ENCODE peak calls at places on chromosomes 16 and 17, in ten cellular contexts. I is A549, H is uterus, R is HepG2, D is prostate gland, Z is IMR-90, E is transverse colon, M is heart left ventricle, G is adrenal gland, V is ovary. O is an unnamed sample.

GRCh38 chr16:47058295-47059086 is 85.0 kb upstream of the DNAJA2 start:
- DNase-seq in I (no peak), H (no peak), R (peak; percentile 94), D (peak; percentile 12), Z (no peak), E (peak; percentile 81), M (no peak), G (peak; percentile 37), V (no peak), O (no peak)

GRCh38 chr17:31155208-31155810 is 60.5 kb downstream of the NF1 start:
- DNase-seq in I (no peak), H (no peak), R (no peak), D (no peak), Z (peak; percentile 27), E (no peak), M (no peak), G (no peak), V (no peak), O (no peak)

GRCh38 chr17:56034120-56034757 is 119.0 kb upstream of the ANKFN1 start:
- DNase-seq in I (no peak), H (no peak), R (no peak), D (no peak), Z (no peak), E (no peak), M (no peak), G (no peak), V (no peak), O (no peak)

GRCh38 chr17:39702901-39703893 is 3.3 kb downstream of the ERBB2 start:
- DNase-seq in I (peak; percentile 59), H (no peak), R (peak; percentile 77), D (peak; percentile 57), Z (peak; percentile 11), E (no peak), M (no peak), G (no peak), V (no peak), O (no peak)

GRCh38 chr16:25950586-25951201 is 258.9 kb downstream of the HS3ST4 start:
- DNase-seq in I (no peak), H (no peak), R (no peak), D (no peak), Z (no peak), E (no peak), M (no peak), G (no peak), V (no peak), O (peak; percentile 9)

GRCh38 chr17:4187076-4187475 is 44.1 kb downstream of the CYB5D2 start:
- DNase-seq in I (no peak), H (peak; percentile 77), R (no peak), D (peak; percentile 91), Z (no peak), E (no peak), M (no peak), G (no peak), V (peak; percentile 66), O (no peak)

GRCh38 chr16:68264128-68265077 is at the start of gene SLC7A6:
- DNase-seq in I (peak; percentile 94), H (peak; percentile 59), R (peak; percentile 60), D (peak; percentile 65), Z (peak; percentile 69), E (peak; percentile 82), M (peak; percentile 90), G (peak; percentile 71), V (peak; percentile 68), O (peak; percentile 94)

GRCh38 chr17:63925615-63926014 is 6.5 kb downstream of the CD79B start:
- DNase-seq in I (no peak), H (no peak), R (no peak), D (no peak), Z (no peak), E (no peak), M (peak; percentile 28), G (no peak), V (no peak), O (no peak)

GRCh38 chr17:44828919-44829557 is 1.0 kb downstream of the GJC1 start:
- DNase-seq in I (no peak), H (no peak), R (no peak), D (no peak), Z (no peak), E (no peak), M (no peak), G (no peak), V (no peak), O (no peak)

GRCh38 chr17:44830359-44831269 is 527 bp upstream of the GJC1 start:
- DNase-seq in I (peak; percentile 47), H (peak; percentile 59), R (no peak), D (no peak), Z (no peak), E (peak; percentile 10), M (no peak), G (peak; percentile 13), V (no peak), O (no peak)

GRCh38 chr17:44831270-44831770 is 1.2 kb upstream of the GJC1 start:
- DNase-seq in I (no peak), H (no peak), R (no peak), D (no peak), Z (no peak), E (no peak), M (no peak), G (no peak), V (no peak), O (no peak)

GRCh38 chr17:44829558-44830358 is at the start of gene GJC1:
- DNase-seq in I (peak; percentile 49), H (peak; percentile 60), R (no peak), D (no peak), Z (no peak), E (peak; percentile 10), M (peak; percentile 77), G (peak; percentile 10), V (no peak), O (no peak)

DNA sequence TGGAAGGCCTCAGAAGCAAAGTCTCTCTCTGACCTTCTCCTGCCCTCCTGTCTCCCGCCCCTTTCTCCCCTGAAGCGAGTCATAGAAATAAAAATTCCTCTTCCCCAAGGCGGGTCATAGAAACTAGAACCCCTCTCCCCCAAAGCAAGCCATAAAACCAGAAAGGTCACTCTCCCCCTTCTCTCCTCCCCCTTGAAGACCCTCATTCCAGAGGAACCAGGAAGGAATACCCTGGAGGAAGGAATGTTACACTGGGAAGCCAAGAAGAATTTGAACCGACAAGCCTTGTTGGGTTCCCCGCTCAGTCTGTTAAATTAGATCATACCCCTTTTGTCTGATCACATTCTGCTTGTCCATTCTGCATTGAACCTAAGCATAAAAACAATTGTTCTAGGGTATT is 2.7 kb upstream of the GJC1 start:
- DNase-seq in I (no peak), H (no peak), R (no peak), D (no peak), Z (no peak), E (no peak), M (no peak), G (no peak), V (no peak), O (no peak)
- TF ChIP-seq CTCF in I (no peak), H (no peak), R (no peak), D (no peak), Z (no peak), E (no peak), M (no peak), G (no peak), V (no peak), O (no peak)

GRCh38 chr17:50506298-50506697 is 1.9 kb upstream of the MYCBPAP start:
- DNase-seq in I (no peak), H (no peak), R (no peak), D (no peak), Z (no peak), E (no peak), M (no peak), G (no peak), V (no peak), O (no peak)

GRCh38 chr17:50511058-50511457 is 2.8 kb downstream of the MYCBPAP start:
- DNase-seq in I (no peak), H (no peak), R (no peak), D (no peak), Z (peak; percentile 50), E (no peak), M (no peak), G (peak; percentile 66), V (peak; percentile 65), O (no peak)

GRCh38 chr17:50508573-50509460 is 578 bp downstream of the MYCBPAP start:
- DNase-seq in I (no peak), H (no peak), R (no peak), D (no peak), Z (no peak), E (no peak), M (no peak), G (no peak), V (no peak), O (no peak)

GRCh38 chr17:50505731-50506130 is 2.5 kb upstream of the MYCBPAP start:
- DNase-seq in I (no peak), H (no peak), R (no peak), D (no peak), Z (no peak), E (no peak), M (no peak), G (no peak), V (no peak), O (no peak)

DNA sequence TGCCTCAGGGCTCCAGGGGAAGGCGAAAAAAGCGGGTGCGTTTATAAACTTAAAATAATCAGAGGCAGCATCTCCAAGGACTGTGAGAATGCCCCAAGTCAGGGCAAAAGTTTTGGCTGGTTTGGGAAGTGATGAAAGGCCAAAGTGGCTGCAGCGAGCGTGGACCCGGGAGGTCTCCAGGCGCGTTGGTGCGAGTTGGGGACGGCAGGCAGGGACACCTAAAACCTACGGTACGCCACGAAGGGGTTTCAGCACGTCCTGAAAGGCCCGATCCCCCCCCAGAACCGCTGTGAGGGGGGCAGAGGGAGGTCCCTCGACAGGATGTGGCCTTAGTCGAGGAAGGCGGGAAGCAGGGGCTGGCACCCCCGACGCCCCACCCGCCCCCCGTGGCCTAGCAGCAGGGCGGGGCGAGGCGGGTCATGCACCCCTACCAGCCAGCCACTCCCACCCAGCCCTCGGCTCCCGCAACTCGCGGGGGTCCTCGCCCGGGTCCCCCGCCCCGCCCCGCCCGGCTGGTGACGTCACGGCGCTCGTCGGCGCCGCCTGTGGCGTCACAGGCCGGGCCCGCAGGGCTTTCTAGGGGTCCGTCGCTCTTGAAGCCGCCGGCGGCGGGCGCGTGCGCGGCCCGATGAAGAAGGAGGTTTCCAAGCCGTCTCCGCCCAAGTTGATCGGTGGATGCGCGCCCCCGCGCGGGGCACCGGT is at the start of gene MYCBPAP:
- DNase-seq in I (peak; percentile 81), H (peak; percentile 81), R (no peak), D (peak; percentile 74), Z (peak; percentile 68), E (peak; percentile 89), M (peak; percentile 91), G (peak; percentile 85), V (peak; percentile 83), O (peak; percentile 61)
- TF ChIP-seq POLR2A in I (no peak), H (no peak), R (no peak), D (peak; percentile 38), Z (no peak), E (no peak), M (no peak), G (peak; percentile 60), V (peak; percentile 17), O (no peak)

DNA sequence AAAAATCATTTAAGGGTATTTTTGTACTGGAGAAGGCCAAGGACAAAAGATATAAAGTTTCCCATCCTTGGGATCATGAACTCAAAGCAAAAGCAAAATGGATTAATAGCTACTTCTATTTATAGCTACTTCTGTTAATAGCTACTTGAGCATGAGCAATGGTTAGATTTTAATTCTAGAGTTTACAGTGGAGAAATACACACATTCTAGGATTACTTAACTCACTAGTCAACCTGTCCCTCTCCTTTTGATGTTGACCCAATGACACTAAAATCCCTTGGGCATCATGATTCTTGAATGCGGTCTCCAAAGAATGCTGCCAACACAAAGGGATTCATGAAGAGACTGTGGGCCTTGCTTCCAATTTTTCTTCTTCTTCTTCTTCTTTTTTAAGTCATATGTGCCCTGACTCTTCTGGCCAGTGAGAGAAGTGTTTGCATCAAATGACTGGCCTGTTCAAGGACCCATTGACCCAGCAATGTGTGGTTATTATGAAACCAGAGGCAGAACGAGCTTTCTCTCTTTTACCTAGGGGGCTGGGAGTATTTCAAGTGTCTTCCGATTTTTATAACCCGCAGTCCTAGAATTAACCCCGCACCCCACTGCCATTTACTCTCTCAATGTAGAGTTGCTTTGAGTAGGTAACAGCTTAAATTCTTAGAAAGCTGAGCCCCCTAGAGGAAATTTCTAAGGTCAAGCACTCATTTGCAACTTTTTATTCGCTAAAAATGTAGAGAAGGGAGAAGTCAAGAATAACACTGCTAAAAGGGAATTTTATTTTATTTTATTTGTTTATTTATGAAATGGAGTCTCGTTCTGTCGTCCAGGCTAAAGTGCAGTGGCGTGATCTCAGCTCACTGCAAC is 34.6 kb downstream of the OTOA start:
- DNase-seq in I (no peak), H (no peak), R (no peak), D (no peak), Z (no peak), E (no peak), M (no peak), G (peak; percentile 11), V (no peak), O (no peak)
- TF ChIP-seq CTCF in I (no peak), H (no peak), R (no peak), D (no peak), Z (no peak), E (no peak), M (no peak), G (no peak), V (no peak), O (no peak)

DNA sequence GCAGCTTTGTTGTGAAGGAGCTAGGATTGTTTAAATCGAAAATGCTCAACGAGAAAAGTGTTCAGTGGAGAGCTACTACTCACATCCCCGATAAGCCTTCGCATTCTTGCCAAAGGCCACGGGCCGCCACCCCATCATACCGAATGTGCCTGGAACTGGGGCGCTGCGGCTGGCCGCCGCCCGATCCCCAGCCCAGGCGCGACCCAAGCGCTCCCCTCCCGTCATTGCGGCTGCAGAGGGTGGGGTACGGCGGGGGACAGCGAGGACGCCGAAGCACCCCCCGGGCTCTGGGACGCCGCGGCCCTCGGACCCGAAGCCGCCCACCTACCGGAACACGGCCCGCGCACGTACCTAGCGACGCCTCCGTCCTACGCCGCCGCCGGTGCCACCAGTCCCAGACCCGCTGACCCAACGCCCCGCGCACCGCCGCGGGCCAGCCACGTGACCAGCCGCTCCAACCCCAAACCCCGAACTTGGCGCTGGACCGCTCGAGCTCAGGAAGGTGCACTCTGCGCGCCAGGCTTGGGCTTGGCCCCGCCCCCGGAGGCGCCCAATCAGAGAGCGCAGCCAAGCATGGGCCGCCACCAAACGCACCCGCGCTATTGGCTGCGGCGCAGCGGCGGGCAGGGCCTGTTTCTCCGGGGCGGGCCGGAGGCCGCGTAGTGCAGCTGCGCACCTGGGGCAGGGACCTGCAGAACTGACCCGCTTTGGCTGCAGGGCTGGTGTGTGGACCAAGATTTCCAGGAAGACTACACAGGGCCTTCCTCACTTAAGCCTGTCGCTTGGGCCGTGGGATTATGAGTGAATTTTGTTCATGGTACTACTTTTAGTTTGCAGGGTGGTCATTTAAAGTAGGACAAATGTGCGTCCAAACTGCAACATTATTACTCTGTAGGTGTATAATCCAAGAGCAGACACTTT is at the start of gene SHMT1:
- DNase-seq in I (peak; percentile 97), H (peak; percentile 92), R (peak; percentile 90), D (peak; percentile 95), Z (peak; percentile 77), E (peak; percentile 96), M (peak; percentile 97), G (peak; percentile 93), V (peak; percentile 95), O (peak; percentile 95)
- TF ChIP-seq POLR2A in I (peak; percentile 74), H (no peak), R (peak; percentile 62), D (peak; percentile 85), Z (no peak), E (peak; percentile 70), M (no peak), G (peak; percentile 62), V (no peak), O (no peak)

O was measured in lower leg skin.